ENCODE peak calls at places on chromosomes 7 and 10, in eight cellular contexts. K, I, H, G, W, T, S and N are unnamed samples.

GRCh38 chr10:92891885-92892705 is 43.8 kb downstream of the EXOC6 start:
- DNase-seq in K (peak), I (peak), H (peak), G (peak), W (peak), T (peak), S (peak), N (peak)

GRCh38 chr7:151243411-151244155 is 4.9 kb downstream of the SMARCD3 start:
- DNase-seq in K (no peak), I (no peak), H (no peak), G (no peak), W (peak), T (no peak), S (no peak), N (no peak)

GRCh38 chr10:22712959-22713852 is 1.2 kb downstream of the PIP4K2A start:
- DNase-seq in K (peak), I (peak), H (peak), G (peak), W (peak), T (peak), S (peak), N (peak)

GRCh38 chr10:93915603-93916002 is 21.8 kb downstream of the SLC35G1 start:
- DNase-seq in K (peak), I (no peak), H (no peak), G (no peak), W (no peak), T (no peak), S (no peak), N (peak)

GRCh38 chr7:25954395-25954794 is 197.6 kb upstream of the NFE2L3 start:
- DNase-seq in K (no peak), I (no peak), H (no peak), G (no peak), W (no peak), T (no peak), S (no peak), N (peak)

GRCh38 chr10:102775201-102775972 is 31.6 kb downstream of the WBP1L start:
- DNase-seq in K (no peak), I (no peak), H (peak), G (peak), W (peak), T (no peak), S (no peak), N (no peak)

GRCh38 chr7:55052081-55052480 is 33.3 kb downstream of the EGFR start:
- DNase-seq in K (no peak), I (peak), H (peak), G (peak), W (no peak), T (no peak), S (peak), N (no peak)

GRCh38 chr7:42671627-42672026 is 240.2 kb downstream of the C7orf25 start:
- DNase-seq in K (no peak), I (peak), H (peak), G (peak), W (no peak), T (no peak), S (peak), N (no peak)

GRCh38 chr10:133616371-133617130 is 10.0 kb downstream of the FRG2B start:
- DNase-seq in K (no peak), I (no peak), H (peak), G (no peak), W (peak), T (no peak), S (no peak), N (no peak)

GRCh38 chr7:41943098-41943577 is 240.2 kb upstream of the INHBA start:
- DNase-seq in K (peak), I (peak), H (peak), G (peak), W (peak), T (peak), S (peak), N (peak)